ENCODE peak calls at places on chromosomes 11 and 22, in four cellular contexts. T, I, L and P are unnamed samples. For H3K9me3, the result is how much of the 10 kb centered on the place peaks cover.

GRCh38 chr22:32583074-32583677 is 108.6 kb downstream of the FBXO7 start:
- DNase-seq in T (no peak), I (no peak), L (no peak), P (no peak)

GRCh38 chr11:1390603-1391164 is 950 bp downstream of the BRSK2 start:
- DNase-seq in T (no peak), I (peak), L (peak), P (no peak)

GRCh38 chr11:121467965-121468364 is 15.2 kb upstream of the SORL1-AS1 start:
- DNase-seq in T (peak), I (no peak), L (no peak), P (no peak)

GRCh38 chr22:45421349-45422057 is 8.0 kb downstream of the RIBC2 start:
- DNase-seq in T (no peak), I (no peak), L (no peak), P (no peak)

GRCh38 chr11:6418958-6419611 is at the start of gene APBB1:
- DNase-seq in T (peak), I (peak), L (peak), P (peak)

GRCh38 chr11:106627694-106628093 is 390.6 kb downstream of the GUCY1A2 start:
- DNase-seq in T (no peak), I (no peak), L (no peak), P (no peak)

GRCh38 chr11:720642-721346 is 14.8 kb downstream of the EPS8L2 start:
- DNase-seq in T (peak), I (peak), L (no peak), P (peak)

GRCh38 chr11:62889126-62889483 is 8.4 kb downstream of the SLC3A2 start:
- DNase-seq in T (no peak), I (no peak), L (no peak), P (no peak)

GRCh38 chr22:43228330-43228729 is 41.4 kb upstream of the TTLL12 start:
- DNase-seq in T (no peak), I (peak), L (peak), P (peak)

GRCh38 chr11:128599729-128600128 is 12.4 kb upstream of the ETS1 start:
- DNase-seq in T (no peak), I (no peak), L (peak), P (no peak)

GRCh38 chr11:65391007-65391406 is 4.6 kb downstream of the FRMD8 start:
- DNase-seq in T (no peak), I (no peak), L (peak), P (no peak)

GRCh38 chr11:22346283-22346682 is 8.1 kb downstream of the SLC17A6 start:
- DNase-seq in T (no peak), I (no peak), L (no peak), P (no peak)

GRCh38 chr22:27992294-27993165 is 73.5 kb upstream of the PITPNB start:
- DNase-seq in T (no peak), I (no peak), L (no peak), P (no peak)

GRCh38 chr11:3357302-3357701 is 21.6 kb downstream of the ZNF195 start:
- DNase-seq in T (no peak), I (no peak), L (no peak), P (no peak)
- H3K9me3 ChIP-seq in T (half or more), I (under half), L (half or more), P (half or more)

GRCh38 chr22:49158741-49159564 is 668.7 kb downstream of the BRD1 start:
- DNase-seq in T (no peak), I (no peak), L (no peak), P (no peak)
- H3K9me3 ChIP-seq in T (under half), I (under half), L (under half), P (under half)

DNA sequence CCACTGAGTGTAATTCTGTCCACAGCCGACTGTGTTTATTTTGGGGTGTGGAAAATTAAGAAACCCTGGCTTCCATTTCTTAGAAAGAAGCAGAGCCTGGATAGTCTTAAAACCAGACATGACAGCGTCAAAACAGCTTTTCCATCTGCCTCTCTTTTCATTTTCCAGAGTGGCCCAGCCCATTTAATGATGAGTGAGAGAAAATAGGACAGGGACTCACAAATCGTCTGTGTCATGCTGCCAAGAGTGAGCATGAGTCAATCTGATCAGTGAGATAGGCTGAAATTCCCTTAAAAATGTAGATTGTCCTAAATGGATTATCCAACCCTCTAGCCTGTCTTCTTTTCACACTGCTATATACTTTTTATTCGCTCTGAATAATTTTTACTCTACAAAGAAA is 486.0 kb downstream of the JRKL start:
- DNase-seq in T (no peak), I (no peak), L (peak), P (no peak)
- H3K9me3 ChIP-seq in T (under half), I (under half), L (under half), P (under half)

GRCh38 chr11:2647167-2647566 is 52.6 kb downstream of the KCNQ1OT1 start:
- DNase-seq in T (no peak), I (no peak), L (no peak), P (no peak)
- H3K9me3 ChIP-seq in T (under half), I (under half), L (half or more), P (half or more)

GRCh38 chr11:70040869-70041501 is 37.1 kb upstream of the ANO1 start:
- DNase-seq in T (no peak), I (no peak), L (no peak), P (no peak)
- H3K9me3 ChIP-seq in T (under half), I (under half), L (half or more), P (under half)

GRCh38 chr22:48396091-48396784 is 1431.4 kb downstream of the BRD1 start:
- DNase-seq in T (no peak), I (no peak), L (no peak), P (no peak)
- H3K9me3 ChIP-seq in T (under half), I (under half), L (under half), P (under half)

GRCh38 chr22:38049812-38050619 is 7.2 kb upstream of the PICK1 start:
- DNase-seq in T (no peak), I (no peak), L (no peak), P (no peak)

GRCh38 chr22:38041760-38042584 is 15.2 kb upstream of the PICK1 start:
- DNase-seq in T (no peak), I (no peak), L (no peak), P (no peak)

GRCh38 chr22:38050720-38051119 is 6.5 kb upstream of the PICK1 start:
- DNase-seq in T (no peak), I (no peak), L (no peak), P (no peak)

GRCh38 chr22:38043151-38044039 is 13.8 kb upstream of the PICK1 start:
- DNase-seq in T (no peak), I (no peak), L (no peak), P (no peak)

DNA sequence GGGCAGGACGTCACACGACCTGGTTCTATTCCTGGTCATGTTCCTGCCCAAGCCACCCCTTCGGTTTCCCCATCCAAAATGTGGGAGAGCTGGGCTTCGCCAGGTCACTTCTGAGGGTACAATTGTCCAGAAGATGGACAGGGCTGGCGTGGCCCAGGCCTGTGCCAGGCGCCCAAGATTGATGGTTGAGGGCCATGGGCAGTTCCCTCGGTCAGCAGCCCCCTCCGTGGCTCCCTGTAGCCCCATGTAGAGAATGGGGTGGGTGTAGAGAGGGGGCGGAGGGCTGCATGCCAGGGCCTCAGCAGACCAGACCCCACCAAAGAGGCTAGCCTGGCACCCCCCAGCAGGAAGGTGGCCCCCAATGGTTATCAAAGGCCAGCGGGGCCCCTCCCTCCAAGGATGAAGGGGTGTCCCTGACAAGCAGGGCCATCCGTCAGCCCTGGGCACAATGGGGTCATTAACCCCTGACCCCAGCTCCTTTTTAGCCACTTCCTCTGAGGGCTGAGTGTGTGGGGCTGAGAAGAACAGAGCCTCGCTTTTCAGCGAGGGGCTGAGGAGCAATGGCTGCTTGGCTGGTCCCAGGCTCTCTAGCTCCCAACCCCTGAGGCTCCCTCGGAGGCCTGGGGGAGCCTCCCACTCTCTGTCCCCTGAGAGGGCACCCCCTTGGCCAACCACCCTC is 11.0 kb upstream of the PICK1 start:
- DNase-seq in T (no peak), I (no peak), L (no peak), P (no peak)
- H3K9me3 ChIP-seq in T (under half), I (under half), L (under half), P (under half)

GRCh38 chr11:126290887-126291286 is 8.0 kb downstream of the TIRAP start:
- DNase-seq in T (no peak), I (no peak), L (no peak), P (no peak)
- H3K9me3 ChIP-seq in T (under half), I (under half), L (under half), P (under half)